ENCODE peak calls at places on chromosome 5, in seven cellular contexts. One of them, this sample, is unnamed.

GRCh38 chr5:174531782-174532191 is 192.6 kb upstream of the MSX2 start:
- DNase-seq in ACHN: peak
- DNase-seq in NT2/D1: no peak
- DNase-seq in AG04450: no peak
- DNase-seq in astrocyte of the spinal cord: no peak
- DNase-seq in iPS DF 19.7: no peak
- DNase-seq in activated CD4-positive, CD25-positive, alpha-beta regulatory T cell treated with anti-CD3 and anti-CD28 coated beads, Interleukin-2, amount 50 U/mL, for 16 hours: no peak
- DNase-seq in this sample: no peak

GRCh38 chr5:128100860-128101557 is 17.4 kb downstream of the SLC12A2 start:
- DNase-seq in ACHN: no peak
- DNase-seq in NT2/D1: no peak
- DNase-seq in AG04450: no peak
- DNase-seq in astrocyte of the spinal cord: no peak
- DNase-seq in iPS DF 19.7: no peak
- DNase-seq in activated CD4-positive, CD25-positive, alpha-beta regulatory T cell treated with anti-CD3 and anti-CD28 coated beads, Interleukin-2, amount 50 U/mL, for 16 hours: no peak
- DNase-seq in this sample: no peak

GRCh38 chr5:56025303-56025885 is 30.6 kb upstream of the IL6ST start:
- DNase-seq in ACHN: no peak
- DNase-seq in NT2/D1: no peak
- DNase-seq in AG04450: no peak
- DNase-seq in astrocyte of the spinal cord: no peak
- DNase-seq in iPS DF 19.7: no peak
- DNase-seq in activated CD4-positive, CD25-positive, alpha-beta regulatory T cell treated with anti-CD3 and anti-CD28 coated beads, Interleukin-2, amount 50 U/mL, for 16 hours: no peak
- DNase-seq in this sample: peak

GRCh38 chr5:150298701-150299451 is 3.8 kb downstream of the ARSI start:
- DNase-seq in ACHN: no peak
- DNase-seq in NT2/D1: no peak
- DNase-seq in AG04450: peak
- DNase-seq in astrocyte of the spinal cord: peak
- DNase-seq in iPS DF 19.7: no peak
- DNase-seq in activated CD4-positive, CD25-positive, alpha-beta regulatory T cell treated with anti-CD3 and anti-CD28 coated beads, Interleukin-2, amount 50 U/mL, for 16 hours: no peak
- DNase-seq in this sample: no peak

GRCh38 chr5:14171091-14171490 is 27.9 kb downstream of the TRIO start:
- DNase-seq in ACHN: no peak
- DNase-seq in NT2/D1: no peak
- DNase-seq in AG04450: no peak
- DNase-seq in astrocyte of the spinal cord: no peak
- DNase-seq in iPS DF 19.7: no peak
- DNase-seq in activated CD4-positive, CD25-positive, alpha-beta regulatory T cell treated with anti-CD3 and anti-CD28 coated beads, Interleukin-2, amount 50 U/mL, for 16 hours: no peak
- DNase-seq in this sample: no peak

GRCh38 chr5:168875839-168876238 is 296.7 kb upstream of the PANK3 start:
- DNase-seq in ACHN: no peak
- DNase-seq in NT2/D1: no peak
- DNase-seq in AG04450: no peak
- DNase-seq in astrocyte of the spinal cord: no peak
- DNase-seq in iPS DF 19.7: no peak
- DNase-seq in activated CD4-positive, CD25-positive, alpha-beta regulatory T cell treated with anti-CD3 and anti-CD28 coated beads, Interleukin-2, amount 50 U/mL, for 16 hours: no peak
- DNase-seq in this sample: no peak

GRCh38 chr5:57937025-57937424 is 454.4 kb upstream of the ACTBL2 start:
- DNase-seq in ACHN: no peak
- DNase-seq in NT2/D1: no peak
- DNase-seq in AG04450: peak
- DNase-seq in astrocyte of the spinal cord: no peak
- DNase-seq in iPS DF 19.7: no peak
- DNase-seq in activated CD4-positive, CD25-positive, alpha-beta regulatory T cell treated with anti-CD3 and anti-CD28 coated beads, Interleukin-2, amount 50 U/mL, for 16 hours: no peak
- DNase-seq in this sample: no peak

GRCh38 chr5:2560435-2560834 is 191.0 kb downstream of the IRX2 start:
- DNase-seq in ACHN: no peak
- DNase-seq in NT2/D1: no peak
- DNase-seq in AG04450: no peak
- DNase-seq in astrocyte of the spinal cord: no peak
- DNase-seq in iPS DF 19.7: no peak
- DNase-seq in activated CD4-positive, CD25-positive, alpha-beta regulatory T cell treated with anti-CD3 and anti-CD28 coated beads, Interleukin-2, amount 50 U/mL, for 16 hours: no peak
- DNase-seq in this sample: no peak

GRCh38 chr5:114427204-114427603 is 65.3 kb downstream of the KCNN2 start:
- DNase-seq in ACHN: no peak
- DNase-seq in NT2/D1: no peak
- DNase-seq in AG04450: no peak
- DNase-seq in astrocyte of the spinal cord: no peak
- DNase-seq in iPS DF 19.7: no peak
- DNase-seq in activated CD4-positive, CD25-positive, alpha-beta regulatory T cell treated with anti-CD3 and anti-CD28 coated beads, Interleukin-2, amount 50 U/mL, for 16 hours: no peak
- DNase-seq in this sample: no peak

GRCh38 chr5:126509339-126509738 is 85.7 kb downstream of the ALDH7A1 start:
- DNase-seq in ACHN: no peak
- DNase-seq in NT2/D1: no peak
- DNase-seq in AG04450: no peak
- DNase-seq in astrocyte of the spinal cord: no peak
- DNase-seq in iPS DF 19.7: no peak
- DNase-seq in activated CD4-positive, CD25-positive, alpha-beta regulatory T cell treated with anti-CD3 and anti-CD28 coated beads, Interleukin-2, amount 50 U/mL, for 16 hours: no peak
- DNase-seq in this sample: no peak

GRCh38 chr5:108560581-108560980 is 178.7 kb upstream of the FBXL17 start:
- DNase-seq in ACHN: no peak
- DNase-seq in NT2/D1: no peak
- DNase-seq in AG04450: peak
- DNase-seq in astrocyte of the spinal cord: peak
- DNase-seq in iPS DF 19.7: no peak
- DNase-seq in activated CD4-positive, CD25-positive, alpha-beta regulatory T cell treated with anti-CD3 and anti-CD28 coated beads, Interleukin-2, amount 50 U/mL, for 16 hours: no peak
- DNase-seq in this sample: no peak

GRCh38 chr5:136064510-136064909 is 35.7 kb downstream of the TGFBI start:
- DNase-seq in ACHN: no peak
- DNase-seq in NT2/D1: no peak
- DNase-seq in AG04450: no peak
- DNase-seq in astrocyte of the spinal cord: no peak
- DNase-seq in iPS DF 19.7: no peak
- DNase-seq in activated CD4-positive, CD25-positive, alpha-beta regulatory T cell treated with anti-CD3 and anti-CD28 coated beads, Interleukin-2, amount 50 U/mL, for 16 hours: no peak
- DNase-seq in this sample: peak

GRCh38 chr5:172878585-172879433 is 44.8 kb downstream of the ERGIC1 start:
- DNase-seq in ACHN: no peak
- DNase-seq in NT2/D1: no peak
- DNase-seq in AG04450: no peak
- DNase-seq in astrocyte of the spinal cord: peak
- DNase-seq in iPS DF 19.7: no peak
- DNase-seq in activated CD4-positive, CD25-positive, alpha-beta regulatory T cell treated with anti-CD3 and anti-CD28 coated beads, Interleukin-2, amount 50 U/mL, for 16 hours: no peak
- DNase-seq in this sample: no peak

GRCh38 chr5:105924366-105924765 is 1746.4 kb downstream of the EFNA5 start:
- DNase-seq in ACHN: no peak
- DNase-seq in NT2/D1: no peak
- DNase-seq in AG04450: peak
- DNase-seq in astrocyte of the spinal cord: no peak
- DNase-seq in iPS DF 19.7: no peak
- DNase-seq in activated CD4-positive, CD25-positive, alpha-beta regulatory T cell treated with anti-CD3 and anti-CD28 coated beads, Interleukin-2, amount 50 U/mL, for 16 hours: no peak
- DNase-seq in this sample: no peak

GRCh38 chr5:138440226-138441073 is 1.6 kb downstream of the REEP2 start:
- DNase-seq in ACHN: no peak
- DNase-seq in NT2/D1: no peak
- DNase-seq in AG04450: no peak
- DNase-seq in astrocyte of the spinal cord: no peak
- DNase-seq in iPS DF 19.7: no peak
- DNase-seq in activated CD4-positive, CD25-positive, alpha-beta regulatory T cell treated with anti-CD3 and anti-CD28 coated beads, Interleukin-2, amount 50 U/mL, for 16 hours: no peak
- DNase-seq in this sample: no peak

GRCh38 chr5:32172908-32173393 is 1.2 kb downstream of the GOLPH3 start:
- DNase-seq in ACHN: no peak
- DNase-seq in NT2/D1: no peak
- DNase-seq in AG04450: no peak
- DNase-seq in astrocyte of the spinal cord: peak
- DNase-seq in iPS DF 19.7: no peak
- DNase-seq in activated CD4-positive, CD25-positive, alpha-beta regulatory T cell treated with anti-CD3 and anti-CD28 coated beads, Interleukin-2, amount 50 U/mL, for 16 hours: no peak
- DNase-seq in this sample: peak

GRCh38 chr5:43041131-43041668 is 1.1 kb upstream of the ANXA2R start:
- DNase-seq in ACHN: peak
- DNase-seq in NT2/D1: no peak
- DNase-seq in AG04450: no peak
- DNase-seq in astrocyte of the spinal cord: no peak
- DNase-seq in iPS DF 19.7: no peak
- DNase-seq in activated CD4-positive, CD25-positive, alpha-beta regulatory T cell treated with anti-CD3 and anti-CD28 coated beads, Interleukin-2, amount 50 U/mL, for 16 hours: no peak
- DNase-seq in this sample: no peak

GRCh38 chr5:10227396-10227795 is 22.3 kb downstream of the ATPSCKMT start:
- DNase-seq in ACHN: peak
- DNase-seq in NT2/D1: no peak
- DNase-seq in AG04450: no peak
- DNase-seq in astrocyte of the spinal cord: peak
- DNase-seq in iPS DF 19.7: no peak
- DNase-seq in activated CD4-positive, CD25-positive, alpha-beta regulatory T cell treated with anti-CD3 and anti-CD28 coated beads, Interleukin-2, amount 50 U/mL, for 16 hours: no peak
- DNase-seq in this sample: no peak

GRCh38 chr5:112419050-112419595 is at the start of gene EPB41L4A:
- DNase-seq in ACHN: peak
- DNase-seq in NT2/D1: no peak
- DNase-seq in AG04450: no peak
- DNase-seq in astrocyte of the spinal cord: no peak
- DNase-seq in iPS DF 19.7: no peak
- DNase-seq in activated CD4-positive, CD25-positive, alpha-beta regulatory T cell treated with anti-CD3 and anti-CD28 coated beads, Interleukin-2, amount 50 U/mL, for 16 hours: no peak
- DNase-seq in this sample: no peak

GRCh38 chr5:94807985-94808384 is 189.5 kb downstream of the SLF1 start:
- DNase-seq in ACHN: no peak
- DNase-seq in NT2/D1: no peak
- DNase-seq in AG04450: no peak
- DNase-seq in astrocyte of the spinal cord: no peak
- DNase-seq in iPS DF 19.7: no peak
- DNase-seq in activated CD4-positive, CD25-positive, alpha-beta regulatory T cell treated with anti-CD3 and anti-CD28 coated beads, Interleukin-2, amount 50 U/mL, for 16 hours: no peak
- DNase-seq in this sample: no peak

GRCh38 chr5:125834438-125835147 is 588.6 kb upstream of the GRAMD2B start:
- DNase-seq in ACHN: no peak
- DNase-seq in NT2/D1: no peak
- DNase-seq in AG04450: no peak
- DNase-seq in astrocyte of the spinal cord: no peak
- DNase-seq in iPS DF 19.7: no peak
- DNase-seq in activated CD4-positive, CD25-positive, alpha-beta regulatory T cell treated with anti-CD3 and anti-CD28 coated beads, Interleukin-2, amount 50 U/mL, for 16 hours: no peak
- DNase-seq in this sample: no peak

GRCh38 chr5:83025690-83026472 is 51.3 kb downstream of the TMEM167A start:
- DNase-seq in ACHN: no peak
- DNase-seq in NT2/D1: peak
- DNase-seq in AG04450: no peak
- DNase-seq in astrocyte of the spinal cord: no peak
- DNase-seq in iPS DF 19.7: no peak
- DNase-seq in activated CD4-positive, CD25-positive, alpha-beta regulatory T cell treated with anti-CD3 and anti-CD28 coated beads, Interleukin-2, amount 50 U/mL, for 16 hours: no peak
- DNase-seq in this sample: no peak

GRCh38 chr5:154278172-154278571 is 87.6 kb downstream of the GALNT10 start:
- DNase-seq in ACHN: no peak
- DNase-seq in NT2/D1: no peak
- DNase-seq in AG04450: no peak
- DNase-seq in astrocyte of the spinal cord: peak
- DNase-seq in iPS DF 19.7: no peak
- DNase-seq in activated CD4-positive, CD25-positive, alpha-beta regulatory T cell treated with anti-CD3 and anti-CD28 coated beads, Interleukin-2, amount 50 U/mL, for 16 hours: no peak
- DNase-seq in this sample: no peak

GRCh38 chr5:26660116-26660515 is 378.3 kb downstream of the CDH9 start:
- DNase-seq in ACHN: no peak
- DNase-seq in NT2/D1: no peak
- DNase-seq in AG04450: no peak
- DNase-seq in astrocyte of the spinal cord: no peak
- DNase-seq in iPS DF 19.7: no peak
- DNase-seq in activated CD4-positive, CD25-positive, alpha-beta regulatory T cell treated with anti-CD3 and anti-CD28 coated beads, Interleukin-2, amount 50 U/mL, for 16 hours: no peak
- DNase-seq in this sample: no peak

GRCh38 chr5:56003633-56004032 is 8.9 kb upstream of the IL6ST start:
- DNase-seq in ACHN: no peak
- DNase-seq in NT2/D1: no peak
- DNase-seq in AG04450: no peak
- DNase-seq in astrocyte of the spinal cord: peak
- DNase-seq in iPS DF 19.7: no peak
- DNase-seq in activated CD4-positive, CD25-positive, alpha-beta regulatory T cell treated with anti-CD3 and anti-CD28 coated beads, Interleukin-2, amount 50 U/mL, for 16 hours: no peak
- DNase-seq in this sample: no peak

GRCh38 chr5:80960531-80961375 is 590 bp downstream of the RASGRF2 start:
- DNase-seq in ACHN: no peak
- DNase-seq in NT2/D1: no peak
- DNase-seq in AG04450: no peak
- DNase-seq in astrocyte of the spinal cord: peak
- DNase-seq in iPS DF 19.7: no peak
- DNase-seq in activated CD4-positive, CD25-positive, alpha-beta regulatory T cell treated with anti-CD3 and anti-CD28 coated beads, Interleukin-2, amount 50 U/mL, for 16 hours: no peak
- DNase-seq in this sample: peak

GRCh38 chr5:172007153-172007794 is 836 bp upstream of the FBXW11 start:
- DNase-seq in ACHN: peak
- DNase-seq in NT2/D1: no peak
- DNase-seq in AG04450: no peak
- DNase-seq in astrocyte of the spinal cord: no peak
- DNase-seq in iPS DF 19.7: no peak
- DNase-seq in activated CD4-positive, CD25-positive, alpha-beta regulatory T cell treated with anti-CD3 and anti-CD28 coated beads, Interleukin-2, amount 50 U/mL, for 16 hours: no peak
- DNase-seq in this sample: peak

GRCh38 chr5:135559342-135559741 is 19.4 kb downstream of the CXCL14 start:
- DNase-seq in ACHN: no peak
- DNase-seq in NT2/D1: no peak
- DNase-seq in AG04450: no peak
- DNase-seq in astrocyte of the spinal cord: no peak
- DNase-seq in iPS DF 19.7: no peak
- DNase-seq in activated CD4-positive, CD25-positive, alpha-beta regulatory T cell treated with anti-CD3 and anti-CD28 coated beads, Interleukin-2, amount 50 U/mL, for 16 hours: no peak
- DNase-seq in this sample: peak

GRCh38 chr5:91339053-91339710 is 43.9 kb downstream of the ARRDC3 start:
- DNase-seq in ACHN: no peak
- DNase-seq in NT2/D1: peak
- DNase-seq in AG04450: no peak
- DNase-seq in astrocyte of the spinal cord: peak
- DNase-seq in iPS DF 19.7: no peak
- DNase-seq in activated CD4-positive, CD25-positive, alpha-beta regulatory T cell treated with anti-CD3 and anti-CD28 coated beads, Interleukin-2, amount 50 U/mL, for 16 hours: no peak
- DNase-seq in this sample: no peak

GRCh38 chr5:171801-172331 is 19.4 kb upstream of the LRRC14B start:
- DNase-seq in ACHN: no peak
- DNase-seq in NT2/D1: no peak
- DNase-seq in AG04450: no peak
- DNase-seq in astrocyte of the spinal cord: no peak
- DNase-seq in iPS DF 19.7: no peak
- DNase-seq in activated CD4-positive, CD25-positive, alpha-beta regulatory T cell treated with anti-CD3 and anti-CD28 coated beads, Interleukin-2, amount 50 U/mL, for 16 hours: no peak
- DNase-seq in this sample: no peak

GRCh38 chr5:73754254-73754653 is 128.3 kb downstream of the ARHGEF28 start:
- DNase-seq in ACHN: no peak
- DNase-seq in NT2/D1: no peak
- DNase-seq in AG04450: no peak
- DNase-seq in astrocyte of the spinal cord: no peak
- DNase-seq in iPS DF 19.7: no peak
- DNase-seq in activated CD4-positive, CD25-positive, alpha-beta regulatory T cell treated with anti-CD3 and anti-CD28 coated beads, Interleukin-2, amount 50 U/mL, for 16 hours: no peak
- DNase-seq in this sample: no peak

GRCh38 chr5:96528816-96529474 is 95.9 kb upstream of the PCSK1 start:
- DNase-seq in ACHN: no peak
- DNase-seq in NT2/D1: no peak
- DNase-seq in AG04450: no peak
- DNase-seq in astrocyte of the spinal cord: no peak
- DNase-seq in iPS DF 19.7: no peak
- DNase-seq in activated CD4-positive, CD25-positive, alpha-beta regulatory T cell treated with anti-CD3 and anti-CD28 coated beads, Interleukin-2, amount 50 U/mL, for 16 hours: no peak
- DNase-seq in this sample: no peak

GRCh38 chr5:18202147-18202546 is 567.9 kb downstream of the TAF11L14 start:
- DNase-seq in ACHN: no peak
- DNase-seq in NT2/D1: no peak
- DNase-seq in AG04450: no peak
- DNase-seq in astrocyte of the spinal cord: no peak
- DNase-seq in iPS DF 19.7: no peak
- DNase-seq in activated CD4-positive, CD25-positive, alpha-beta regulatory T cell treated with anti-CD3 and anti-CD28 coated beads, Interleukin-2, amount 50 U/mL, for 16 hours: no peak
- DNase-seq in this sample: no peak

GRCh38 chr5:125112196-125112595 is 365.8 kb upstream of the ZNF608 start:
- DNase-seq in ACHN: no peak
- DNase-seq in NT2/D1: no peak
- DNase-seq in AG04450: peak
- DNase-seq in astrocyte of the spinal cord: peak
- DNase-seq in iPS DF 19.7: no peak
- DNase-seq in activated CD4-positive, CD25-positive, alpha-beta regulatory T cell treated with anti-CD3 and anti-CD28 coated beads, Interleukin-2, amount 50 U/mL, for 16 hours: no peak
- DNase-seq in this sample: no peak

GRCh38 chr5:33046091-33046490 is 335.0 kb downstream of the NPR3 start:
- DNase-seq in ACHN: no peak
- DNase-seq in NT2/D1: no peak
- DNase-seq in AG04450: no peak
- DNase-seq in astrocyte of the spinal cord: peak
- DNase-seq in iPS DF 19.7: no peak
- DNase-seq in activated CD4-positive, CD25-positive, alpha-beta regulatory T cell treated with anti-CD3 and anti-CD28 coated beads, Interleukin-2, amount 50 U/mL, for 16 hours: no peak
- DNase-seq in this sample: no peak

GRCh38 chr5:37182667-37183066 is 66.5 kb downstream of the CPLANE1 start:
- DNase-seq in ACHN: no peak
- DNase-seq in NT2/D1: no peak
- DNase-seq in AG04450: no peak
- DNase-seq in astrocyte of the spinal cord: no peak
- DNase-seq in iPS DF 19.7: no peak
- DNase-seq in activated CD4-positive, CD25-positive, alpha-beta regulatory T cell treated with anti-CD3 and anti-CD28 coated beads, Interleukin-2, amount 50 U/mL, for 16 hours: no peak
- DNase-seq in this sample: no peak

GRCh38 chr5:38709678-38710306 is 136.0 kb upstream of the OSMR start:
- DNase-seq in ACHN: no peak
- DNase-seq in NT2/D1: no peak
- DNase-seq in AG04450: no peak
- DNase-seq in astrocyte of the spinal cord: no peak
- DNase-seq in iPS DF 19.7: no peak
- DNase-seq in activated CD4-positive, CD25-positive, alpha-beta regulatory T cell treated with anti-CD3 and anti-CD28 coated beads, Interleukin-2, amount 50 U/mL, for 16 hours: no peak
- DNase-seq in this sample: no peak

GRCh38 chr5:33711094-33711670 is 180.6 kb downstream of the ADAMTS12 start:
- DNase-seq in ACHN: no peak
- DNase-seq in NT2/D1: no peak
- DNase-seq in AG04450: no peak
- DNase-seq in astrocyte of the spinal cord: no peak
- DNase-seq in iPS DF 19.7: no peak
- DNase-seq in activated CD4-positive, CD25-positive, alpha-beta regulatory T cell treated with anti-CD3 and anti-CD28 coated beads, Interleukin-2, amount 50 U/mL, for 16 hours: no peak
- DNase-seq in this sample: no peak